ENCODE peak calls at places on chromosome 3, in seven cellular contexts. J is brain microvascular endothelial cell, G is A549, W is tibial nerve, U is iPS DF 6.9, B is AG09309, N is astrocyte of the spinal cord. V is an unnamed sample.

GRCh38 chr3:195075941-195076875 is 194.8 kb downstream of the XXYLT1 start:
- DNase-seq in J (no peak), G (no peak), W (no peak), U (no peak), B (no peak), N (no peak), V (peak)

GRCh38 chr3:97232635-97233034 is 418.2 kb downstream of the EPHA6 start:
- DNase-seq in J (no peak), G (no peak), W (no peak), U (no peak), B (no peak), N (no peak), V (no peak)

GRCh38 chr3:174169736-174170135 is 689.4 kb upstream of the NAALADL2 start:
- DNase-seq in J (no peak), G (no peak), W (no peak), U (no peak), B (no peak), N (no peak), V (no peak)

GRCh38 chr3:140499114-140499757 is 178.6 kb upstream of the TRIM42 start:
- DNase-seq in J (no peak), G (no peak), W (no peak), U (no peak), B (no peak), N (peak), V (peak)

GRCh38 chr3:97121386-97121785 is 307.0 kb downstream of the EPHA6 start:
- DNase-seq in J (no peak), G (no peak), W (no peak), U (no peak), B (no peak), N (no peak), V (no peak)

GRCh38 chr3:149808209-149808829 is 4.7 kb upstream of the RNF13 start:
- DNase-seq in J (peak), G (peak), W (peak), U (peak), B (peak), N (peak), V (peak)

GRCh38 chr3:52979190-52979983 is 66.5 kb downstream of the SFMBT1 start:
- DNase-seq in J (no peak), G (no peak), W (no peak), U (no peak), B (no peak), N (no peak), V (no peak)

GRCh38 chr3:88589131-88589530 is 439.4 kb downstream of the C3orf38 start:
- DNase-seq in J (no peak), G (no peak), W (no peak), U (no peak), B (no peak), N (peak), V (no peak)

GRCh38 chr3:117977504-117978228 is 1057.0 kb downstream of the IGSF11 start:
- DNase-seq in J (no peak), G (no peak), W (no peak), U (no peak), B (no peak), N (no peak), V (no peak)

GRCh38 chr3:16841906-16842709 is 42.6 kb upstream of the PLCL2 start:
- DNase-seq in J (no peak), G (no peak), W (no peak), U (no peak), B (no peak), N (no peak), V (no peak)

GRCh38 chr3:131277836-131278497 is 103.6 kb upstream of the NUDT16 start:
- DNase-seq in J (peak), G (no peak), W (no peak), U (no peak), B (no peak), N (peak), V (peak)

DNA sequence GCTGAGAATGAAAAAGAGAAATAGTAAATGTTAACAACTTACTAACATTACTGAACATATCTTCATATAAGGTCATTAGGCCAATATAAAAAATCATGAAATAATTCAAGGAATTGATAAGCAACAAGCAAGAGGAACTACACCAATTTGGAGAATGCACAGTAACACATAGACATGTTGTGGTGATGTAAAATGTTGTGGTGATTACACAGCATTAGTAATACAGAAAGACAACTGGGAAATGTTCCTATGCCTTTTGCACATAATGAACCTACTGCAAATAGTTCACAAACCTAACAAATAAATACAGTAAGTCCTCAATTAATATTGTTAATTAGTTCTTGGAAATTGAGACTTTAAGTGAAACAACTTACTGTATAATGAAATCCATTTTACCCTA is 137.8 kb downstream of the CBLB start:
- DNase-seq in J (no peak), G (no peak), W (no peak), U (no peak), B (no peak), N (no peak), V (no peak)
- H3K4me3 ChIP-seq in J (no peak), G (no peak), W (no peak), U (no peak), B (no peak), N (no peak), V (no peak)

GRCh38 chr3:41204369-41204768 is 5.1 kb downstream of the CTNNB1 start:
- DNase-seq in J (no peak), G (no peak), W (no peak), U (no peak), B (no peak), N (no peak), V (no peak)

GRCh38 chr3:41205591-41205990 is 6.3 kb downstream of the CTNNB1 start:
- DNase-seq in J (no peak), G (no peak), W (no peak), U (no peak), B (no peak), N (no peak), V (no peak)

GRCh38 chr3:41202075-41202833 is 2.9 kb downstream of the CTNNB1 start:
- DNase-seq in J (no peak), G (no peak), W (no peak), U (no peak), B (no peak), N (peak), V (no peak)

GRCh38 chr3:41200669-41201021 is 1.3 kb downstream of the CTNNB1 start:
- DNase-seq in J (peak), G (no peak), W (peak), U (no peak), B (no peak), N (peak), V (peak)

GRCh38 chr3:41202834-41203345 is 3.6 kb downstream of the CTNNB1 start:
- DNase-seq in J (peak), G (no peak), W (peak), U (no peak), B (no peak), N (peak), V (peak)
- H3K4me3 ChIP-seq in J (peak), G (no peak), W (peak), U (no peak), B (no peak), N (peak), V (no peak)

GRCh38 chr3:50319181-50319871 is 3.2 kb downstream of the HYAL2 start:
- DNase-seq in J (no peak), G (no peak), W (no peak), U (no peak), B (no peak), N (no peak), V (no peak)
- H3K4me3 ChIP-seq in J (no peak), G (no peak), W (peak), U (no peak), B (no peak), N (no peak), V (no peak)

GRCh38 chr3:50924638-50925037 is 249.9 kb downstream of the DOCK3 start:
- DNase-seq in J (no peak), G (no peak), W (no peak), U (no peak), B (no peak), N (no peak), V (no peak)
- H3K4me3 ChIP-seq in J (no peak), G (no peak), W (no peak), U (no peak), B (no peak), N (no peak), V (no peak)

DNA sequence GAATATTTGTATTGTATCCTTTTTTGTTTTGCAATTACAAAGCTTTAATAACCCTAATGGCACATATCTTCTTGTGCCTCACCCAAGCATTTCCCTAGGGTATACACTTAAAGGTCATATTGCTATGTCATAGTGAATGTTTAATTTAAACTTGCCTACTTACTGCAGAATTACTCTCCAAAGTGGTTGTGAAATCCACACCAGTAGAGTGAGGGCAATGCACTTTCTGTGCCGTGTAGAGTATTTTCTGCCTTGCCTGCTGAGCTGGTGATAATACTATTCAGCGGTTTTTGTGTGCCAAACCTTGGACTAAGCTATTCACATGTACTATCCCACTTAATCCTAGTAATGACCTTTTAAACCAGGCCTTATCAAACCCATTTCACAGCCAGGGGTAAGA is 100.4 kb upstream of the WNT5A start:
- DNase-seq in J (no peak), G (no peak), W (no peak), U (no peak), B (no peak), N (no peak), V (no peak)
- H3K4me3 ChIP-seq in J (no peak), G (no peak), W (no peak), U (no peak), B (no peak), N (no peak), V (no peak)

GRCh38 chr3:128432301-128432897 is 34.3 kb downstream of the DNAJB8 start:
- DNase-seq in J (no peak), G (no peak), W (no peak), U (no peak), B (no peak), N (no peak), V (no peak)
- H3K4me3 ChIP-seq in J (no peak), G (peak), W (peak), U (peak), B (no peak), N (no peak), V (peak)

GRCh38 chr3:31890007-31890406 is 91.1 kb downstream of the OSBPL10 start:
- DNase-seq in J (no peak), G (no peak), W (no peak), U (no peak), B (no peak), N (no peak), V (no peak)

GRCh38 chr3:31890742-31891469 is 90.2 kb downstream of the OSBPL10 start:
- DNase-seq in J (no peak), G (no peak), W (no peak), U (no peak), B (no peak), N (no peak), V (no peak)

GRCh38 chr3:31893174-31893573 is 87.9 kb downstream of the OSBPL10 start:
- DNase-seq in J (no peak), G (no peak), W (no peak), U (no peak), B (no peak), N (no peak), V (peak)

GRCh38 chr3:31892500-31892899 is 88.6 kb downstream of the OSBPL10 start:
- DNase-seq in J (no peak), G (no peak), W (no peak), U (no peak), B (no peak), N (no peak), V (no peak)

GRCh38 chr3:31891876-31892455 is 89.1 kb downstream of the OSBPL10 start:
- DNase-seq in J (no peak), G (no peak), W (no peak), U (no peak), B (no peak), N (no peak), V (no peak)
- H3K4me3 ChIP-seq in J (no peak), G (no peak), W (no peak), U (no peak), B (no peak), N (no peak), V (no peak)

GRCh38 chr3:37173806-37174205 is 576 bp downstream of the LRRFIP2 start:
- DNase-seq in J (no peak), G (no peak), W (no peak), U (no peak), B (no peak), N (no peak), V (no peak)
- H3K4me3 ChIP-seq in J (no peak), G (no peak), W (no peak), U (no peak), B (peak), N (no peak), V (peak)

DNA sequence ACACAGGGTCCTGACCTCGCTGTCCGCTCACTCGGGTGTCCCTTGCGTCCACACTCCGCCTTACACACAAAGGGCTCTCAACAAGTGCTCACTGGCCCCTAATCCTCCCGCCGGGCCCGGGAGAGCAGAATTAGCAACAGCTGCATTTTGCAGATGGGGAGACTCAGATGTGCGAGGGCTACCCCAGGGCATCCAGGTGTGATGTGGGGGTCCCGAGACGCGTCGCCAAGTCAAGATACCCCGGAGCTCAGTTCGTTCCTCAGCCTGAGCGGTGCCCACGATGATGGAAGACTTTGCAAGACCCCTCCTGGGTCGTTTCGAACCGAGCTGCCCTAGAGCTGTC is 14.9 kb upstream of the WNT7A start:
- DNase-seq in J (no peak), G (no peak), W (no peak), U (no peak), B (no peak), N (no peak), V (no peak)
- H3K4me3 ChIP-seq in J (no peak), G (peak), W (peak), U (peak), B (peak), N (peak), V (peak)

GRCh38 chr3:31536417-31536991 is 3.8 kb downstream of the STT3B start:
- DNase-seq in J (no peak), G (no peak), W (no peak), U (no peak), B (no peak), N (no peak), V (no peak)
- H3K4me3 ChIP-seq in J (no peak), G (no peak), W (no peak), U (no peak), B (no peak), N (no peak), V (no peak)